ENCODE peak calls at places on chromosomes 12 and 14, in six cellular contexts. Q, F, N, J, Y and G are unnamed samples.

GRCh38 chr12:55861871-55862270 is 19.1 kb upstream of the MMP19 start:
- DNase-seq in Q (no peak), F (no peak), N (no peak), J (no peak), Y (no peak), G (no peak)

GRCh38 chr14:78782551-78782950 is 612.4 kb downstream of the NRXN3 start:
- DNase-seq in Q (no peak), F (no peak), N (no peak), J (no peak), Y (no peak), G (no peak)

GRCh38 chr12:10213168-10214130 is 772 bp downstream of the GABARAPL1 start:
- DNase-seq in Q (peak; percentile 92), F (peak; percentile 77), N (peak; percentile 64), J (peak; percentile 74), Y (peak; percentile 63), G (peak; percentile 75)

GRCh38 chr14:103110681-103111296 is 12.5 kb upstream of the TNFAIP2 start:
- DNase-seq in Q (no peak), F (no peak), N (no peak), J (no peak), Y (no peak), G (no peak)

GRCh38 chr12:107515446-107515958 is 170.1 kb upstream of the PWP1 start:
- DNase-seq in Q (peak; percentile 91), F (no peak), N (no peak), J (peak; percentile 43), Y (peak; percentile 56), G (no peak)

GRCh38 chr12:74454109-74454508 is 83.5 kb upstream of the ATXN7L3B start:
- DNase-seq in Q (no peak), F (no peak), N (no peak), J (no peak), Y (no peak), G (no peak)

GRCh38 chr14:56138987-56139386 is 20.8 kb downstream of the PELI2 start:
- DNase-seq in Q (no peak), F (no peak), N (no peak), J (no peak), Y (no peak), G (no peak)

GRCh38 chr12:4355843-4356327 is 23.6 kb downstream of the FGF23 start:
- DNase-seq in Q (peak; percentile 3), F (no peak), N (peak; percentile 67), J (no peak), Y (peak; percentile 72), G (peak; percentile 48)

GRCh38 chr14:33693237-33693636 is 257.6 kb downstream of the EGLN3 start:
- DNase-seq in Q (peak; percentile 85), F (no peak), N (no peak), J (no peak), Y (no peak), G (no peak)

GRCh38 chr12:12461923-12462315 is 100.7 kb downstream of the DUSP16 start:
- DNase-seq in Q (no peak), F (no peak), N (no peak), J (no peak), Y (no peak), G (no peak)

GRCh38 chr12:120710805-120711296 is 593 bp downstream of the UNC119B start:
- DNase-seq in Q (no peak), F (peak; percentile 65), N (peak; percentile 58), J (no peak), Y (peak; percentile 37), G (peak; percentile 52)

GRCh38 chr14:55689971-55690871 is 110.2 kb downstream of the KTN1 start:
- DNase-seq in Q (no peak), F (no peak), N (no peak), J (no peak), Y (peak; percentile 14), G (no peak)

GRCh38 chr14:92254786-92255185 is 68.2 kb upstream of the SLC24A4 start:
- DNase-seq in Q (peak; percentile 14), F (peak; percentile 76), N (peak; percentile 52), J (peak; percentile 75), Y (no peak), G (no peak)

GRCh38 chr14:78399316-78399889 is 229.2 kb downstream of the NRXN3 start:
- DNase-seq in Q (no peak), F (no peak), N (peak; percentile 77), J (no peak), Y (peak; percentile 26), G (no peak)

GRCh38 chr12:873954-874353 is 75.5 kb downstream of the RAD52 start:
- DNase-seq in Q (no peak), F (no peak), N (no peak), J (no peak), Y (no peak), G (no peak)

GRCh38 chr12:40158592-40159111 is 52.8 kb upstream of the SLC2A13 start:
- DNase-seq in Q (peak; percentile 34), F (no peak), N (no peak), J (no peak), Y (peak; percentile 29), G (no peak)

GRCh38 chr12:97168804-97169203 is 261.7 kb downstream of the NEDD1 start:
- DNase-seq in Q (no peak), F (no peak), N (no peak), J (no peak), Y (peak; percentile 30), G (no peak)

GRCh38 chr12:57590892-57591566 is at the start of gene PIP4K2C:
- DNase-seq in Q (peak; percentile 29), F (peak; percentile 88), N (peak; percentile 75), J (peak; percentile 81), Y (peak; percentile 92), G (peak; percentile 98)

GRCh38 chr14:62027958-62028357 is 265.7 kb downstream of the SNAPC1 start:
- DNase-seq in Q (no peak), F (no peak), N (no peak), J (no peak), Y (no peak), G (no peak)

GRCh38 chr12:67919406-67919805 is 69.8 kb upstream of the IFNG-AS1 start:
- DNase-seq in Q (peak; percentile 55), F (no peak), N (no peak), J (no peak), Y (no peak), G (no peak)

GRCh38 chr14:54173782-54174181 is 217.2 kb upstream of the BMP4 start:
- DNase-seq in Q (peak; percentile 53), F (no peak), N (no peak), J (no peak), Y (no peak), G (no peak)

GRCh38 chr12:51421266-51421884 is 3.3 kb upstream of the SLC4A8 start:
- DNase-seq in Q (peak; percentile 73), F (no peak), N (peak; percentile 61), J (no peak), Y (peak; percentile 69), G (peak; percentile 65)

GRCh38 chr12:51941669-51942455 is 9.6 kb upstream of the ACVR1B start:
- DNase-seq in Q (no peak), F (no peak), N (no peak), J (no peak), Y (no peak), G (no peak)

GRCh38 chr12:70091021-70091521 is 152.2 kb upstream of the CNOT2 start:
- DNase-seq in Q (no peak), F (no peak), N (no peak), J (no peak), Y (no peak), G (no peak)

GRCh38 chr14:52703225-52703624 is 3.8 kb upstream of the PSMC6 start:
- DNase-seq in Q (peak; percentile 96), F (no peak), N (no peak), J (no peak), Y (no peak), G (no peak)

GRCh38 chr12:123085730-123086487 is 65.0 kb downstream of the PITPNM2 start:
- DNase-seq in Q (peak; percentile 36), F (peak; percentile 82), N (no peak), J (peak; percentile 62), Y (no peak), G (no peak)

GRCh38 chr12:60106207-60106606 is 510.4 kb downstream of the SLC16A7 start:
- DNase-seq in Q (peak; percentile 25), F (no peak), N (no peak), J (no peak), Y (no peak), G (no peak)

GRCh38 chr14:34460841-34461240 is 1.2 kb downstream of the SPTSSA start:
- DNase-seq in Q (peak; percentile 9), F (no peak), N (no peak), J (no peak), Y (no peak), G (no peak)

GRCh38 chr14:99157246-99157645 is 114.8 kb downstream of the BCL11B start:
- DNase-seq in Q (no peak), F (no peak), N (no peak), J (no peak), Y (no peak), G (no peak)

GRCh38 chr12:119949594-119949993 is 39.4 kb upstream of the BICDL1 start:
- DNase-seq in Q (no peak), F (no peak), N (no peak), J (no peak), Y (no peak), G (no peak)

GRCh38 chr14:72608391-72609204 is 285.3 kb downstream of the DPF3 start:
- DNase-seq in Q (peak; percentile 91), F (no peak), N (no peak), J (no peak), Y (no peak), G (no peak)

GRCh38 chr12:47941475-47942326 is 21.7 kb upstream of the TMEM106C start:
- DNase-seq in Q (no peak), F (no peak), N (no peak), J (no peak), Y (no peak), G (no peak)

GRCh38 chr14:54465654-54466053 is 23.1 kb downstream of the GMFB start:
- DNase-seq in Q (no peak), F (no peak), N (no peak), J (no peak), Y (no peak), G (no peak)

GRCh38 chr14:38208825-38209562 is 1.3 kb downstream of the SSTR1 start:
- DNase-seq in Q (peak; percentile 83), F (peak; percentile 56), N (peak; percentile 68), J (peak; percentile 13), Y (no peak), G (peak; percentile 11)
- TF ChIP-seq CTCF in Q (peak; percentile 45), F (peak; percentile 9), N (peak; percentile 20), J (peak; percentile 28), Y (no peak), G (no peak)

GRCh38 chr12:130364578-130364977 is 26.9 kb downstream of the PIWIL1 start:
- DNase-seq in Q (no peak), F (no peak), N (no peak), J (no peak), Y (no peak), G (no peak)
- TF ChIP-seq CTCF in Q (no peak), F (no peak), N (no peak), J (no peak), Y (no peak), G (no peak)

GRCh38 chr12:26028953-26029740 is 70.7 kb downstream of the RASSF8 start:
- DNase-seq in Q (peak; percentile 64), F (no peak), N (peak; percentile 26), J (no peak), Y (peak; percentile 56), G (peak; percentile 47)
- TF ChIP-seq CTCF in Q (peak; percentile 85), F (peak; percentile 88), N (peak; percentile 79), J (peak; percentile 89), Y (peak; percentile 68), G (peak; percentile 46)

DNA sequence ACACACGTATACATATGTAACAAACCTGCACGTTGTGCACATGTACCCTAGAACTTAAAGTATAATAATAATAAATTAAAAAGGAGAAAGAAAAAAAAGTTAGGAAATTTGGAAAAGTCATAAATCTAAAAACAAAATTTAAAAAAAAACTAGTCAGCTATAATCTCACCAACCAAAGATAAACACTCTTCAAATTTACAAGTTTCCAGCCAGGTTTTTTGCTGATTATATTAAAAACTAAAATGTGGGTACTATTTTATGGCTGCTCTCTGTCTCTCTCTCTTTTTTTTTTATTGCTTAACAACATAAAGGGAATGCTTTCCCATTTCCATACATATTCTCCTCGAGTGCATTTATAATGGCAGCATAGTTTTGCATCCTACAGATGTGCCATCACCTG is 25.0 kb upstream of the RNASE3 start:
- DNase-seq in Q (no peak), F (no peak), N (no peak), J (no peak), Y (no peak), G (no peak)
- TF ChIP-seq CTCF in Q (no peak), F (no peak), N (no peak), J (no peak), Y (no peak), G (no peak)